ENCODE peak calls at places on chromosome 9, in eight cellular contexts. O is naive thymus-derived CD4-positive, alpha-beta T cell; M is T1000; K is HS-27A; G is RPMI8226; F is dorsolateral prefrontal cortex; J is stomach; D is NCI-H460. U is an unnamed sample.

GRCh38 chr9:133428579-133429215 is 6.5 kb downstream of the ADAMTS13 start:
- DNase-seq in O (no peak), M (no peak), K (no peak), G (peak), F (no peak), J (peak), D (no peak), U (no peak)

GRCh38 chr9:129988607-129989361 is 54.2 kb downstream of the FNBP1 start:
- DNase-seq in O (no peak), M (no peak), K (no peak), G (no peak), F (no peak), J (no peak), D (no peak), U (peak)

GRCh38 chr9:126363250-126363649 is 36.6 kb downstream of the MVB12B start:
- DNase-seq in O (no peak), M (no peak), K (no peak), G (no peak), F (no peak), J (no peak), D (no peak), U (no peak)

GRCh38 chr9:133362359-133363044 is 6.2 kb downstream of the SURF2 start:
- DNase-seq in O (no peak), M (no peak), K (no peak), G (no peak), F (no peak), J (no peak), D (no peak), U (no peak)

GRCh38 chr9:75866273-75866871 is 24.1 kb upstream of the PCSK5 start:
- DNase-seq in O (peak), M (no peak), K (no peak), G (peak), F (no peak), J (peak), D (peak), U (peak)

GRCh38 chr9:120755827-120756434 is 37.3 kb downstream of the FBXW2 start:
- DNase-seq in O (peak), M (peak), K (peak), G (peak), F (no peak), J (peak), D (peak), U (peak)

GRCh38 chr9:136485049-136485647 is 2.3 kb upstream of the SEC16A start:
- DNase-seq in O (peak), M (peak), K (no peak), G (peak), F (peak), J (peak), D (peak), U (peak)

GRCh38 chr9:136019041-136019680 is 58.0 kb upstream of the UBAC1 start:
- DNase-seq in O (no peak), M (no peak), K (no peak), G (no peak), F (no peak), J (no peak), D (no peak), U (no peak)

GRCh38 chr9:111000202-111000601 is 38.1 kb downstream of the LPAR1 start:
- DNase-seq in O (no peak), M (no peak), K (no peak), G (no peak), F (peak), J (no peak), D (no peak), U (no peak)

GRCh38 chr9:128429505-128430086 is 8.9 kb downstream of the CERCAM start:
- DNase-seq in O (no peak), M (no peak), K (no peak), G (no peak), F (no peak), J (no peak), D (no peak), U (no peak)

GRCh38 chr9:131276107-131276888 is at the start of gene FAM78A:
- DNase-seq in O (peak), M (no peak), K (no peak), G (peak), F (no peak), J (peak), D (no peak), U (peak)

GRCh38 chr9:136086951-136087740 is 7.9 kb downstream of the NACC2 start:
- DNase-seq in O (no peak), M (no peak), K (no peak), G (no peak), F (no peak), J (no peak), D (no peak), U (no peak)

GRCh38 chr9:130711469-130711868 is 17.9 kb downstream of the EXOSC2 start:
- DNase-seq in O (no peak), M (no peak), K (no peak), G (no peak), F (no peak), J (no peak), D (no peak), U (no peak)

GRCh38 chr9:16133556-16134227 is 580.8 kb downstream of the CCDC171 start:
- DNase-seq in O (no peak), M (no peak), K (no peak), G (peak), F (no peak), J (no peak), D (peak), U (no peak)

GRCh38 chr9:6566409-6567139 is 79.0 kb downstream of the GLDC start:
- DNase-seq in O (no peak), M (peak), K (peak), G (no peak), F (no peak), J (no peak), D (peak), U (no peak)

U was measured in central memory CD4-positive, alpha-beta T cell.